ENCODE peak calls at places on chromosomes 4 and X, in nine cellular contexts. One of them, this sample, is unnamed.

GRCh38 chr4:156329779-156330178 is 376.1 kb upstream of the CTSO start:
- DNase-seq in left lobe of liver: no peak
- DNase-seq in neural crest cell: no peak
- DNase-seq in stimulated activated CD4-positive, alpha-beta T cell treated with anti-CD3 and anti-CD28 coated beads, Interleukin-15, amount 100 ng/mL, for 1 hour: no peak
- DNase-seq in occipital lobe: no peak
- DNase-seq in germinal center: no peak
- DNase-seq in GOT3: no peak
- DNase-seq in pons: peak
- DNase-seq in T1000: no peak
- DNase-seq in this sample: no peak

GRCh38 chr4:42080284-42080683 is 72.2 kb downstream of the BEND4 start:
- DNase-seq in left lobe of liver: no peak
- DNase-seq in neural crest cell: no peak
- DNase-seq in stimulated activated CD4-positive, alpha-beta T cell treated with anti-CD3 and anti-CD28 coated beads, Interleukin-15, amount 100 ng/mL, for 1 hour: no peak
- DNase-seq in occipital lobe: no peak
- DNase-seq in germinal center: no peak
- DNase-seq in GOT3: no peak
- DNase-seq in pons: no peak
- DNase-seq in T1000: no peak
- DNase-seq in this sample: no peak

GRCh38 chr4:53633608-53634007 is 42.3 kb upstream of the LNX1 start:
- DNase-seq in left lobe of liver: no peak
- DNase-seq in neural crest cell: no peak
- DNase-seq in stimulated activated CD4-positive, alpha-beta T cell treated with anti-CD3 and anti-CD28 coated beads, Interleukin-15, amount 100 ng/mL, for 1 hour: no peak
- DNase-seq in occipital lobe: no peak
- DNase-seq in germinal center: no peak
- DNase-seq in GOT3: no peak
- DNase-seq in pons: no peak
- DNase-seq in T1000: no peak
- DNase-seq in this sample: no peak

GRCh38 chrX:80808854-80809493 is 703 bp downstream of the BRWD3 start:
- DNase-seq in left lobe of liver: peak
- DNase-seq in neural crest cell: peak
- DNase-seq in stimulated activated CD4-positive, alpha-beta T cell treated with anti-CD3 and anti-CD28 coated beads, Interleukin-15, amount 100 ng/mL, for 1 hour: no peak
- DNase-seq in occipital lobe: peak
- DNase-seq in germinal center: no peak
- DNase-seq in GOT3: no peak
- DNase-seq in pons: peak
- DNase-seq in T1000: no peak
- DNase-seq in this sample: no peak

GRCh38 chrX:72061091-72061490 is 70.6 kb downstream of the RTL5 start:
- DNase-seq in left lobe of liver: no peak
- DNase-seq in neural crest cell: no peak
- DNase-seq in stimulated activated CD4-positive, alpha-beta T cell treated with anti-CD3 and anti-CD28 coated beads, Interleukin-15, amount 100 ng/mL, for 1 hour: no peak
- DNase-seq in occipital lobe: no peak
- DNase-seq in germinal center: no peak
- DNase-seq in GOT3: no peak
- DNase-seq in pons: no peak
- DNase-seq in T1000: no peak
- DNase-seq in this sample: no peak

GRCh38 chrX:53281321-53281822 is at the start of gene IQSEC2:
- DNase-seq in left lobe of liver: peak
- DNase-seq in neural crest cell: no peak
- DNase-seq in stimulated activated CD4-positive, alpha-beta T cell treated with anti-CD3 and anti-CD28 coated beads, Interleukin-15, amount 100 ng/mL, for 1 hour: no peak
- DNase-seq in occipital lobe: peak
- DNase-seq in germinal center: no peak
- DNase-seq in GOT3: peak
- DNase-seq in pons: peak
- DNase-seq in T1000: peak
- DNase-seq in this sample: peak

GRCh38 chrX:129845616-129846190 is 2.0 kb upstream of the ZDHHC9 start:
- DNase-seq in left lobe of liver: no peak
- DNase-seq in neural crest cell: no peak
- DNase-seq in stimulated activated CD4-positive, alpha-beta T cell treated with anti-CD3 and anti-CD28 coated beads, Interleukin-15, amount 100 ng/mL, for 1 hour: no peak
- DNase-seq in occipital lobe: no peak
- DNase-seq in germinal center: no peak
- DNase-seq in GOT3: no peak
- DNase-seq in pons: no peak
- DNase-seq in T1000: no peak
- DNase-seq in this sample: no peak

GRCh38 chr4:68021185-68021584 is 57.9 kb upstream of the TMPRSS11A start:
- DNase-seq in left lobe of liver: no peak
- DNase-seq in neural crest cell: no peak
- DNase-seq in stimulated activated CD4-positive, alpha-beta T cell treated with anti-CD3 and anti-CD28 coated beads, Interleukin-15, amount 100 ng/mL, for 1 hour: no peak
- DNase-seq in occipital lobe: no peak
- DNase-seq in germinal center: no peak
- DNase-seq in GOT3: no peak
- DNase-seq in pons: no peak
- DNase-seq in T1000: no peak
- DNase-seq in this sample: no peak

GRCh38 chr4:118338981-118339765 is 13.6 kb downstream of the PRSS12 start:
- DNase-seq in left lobe of liver: no peak
- DNase-seq in neural crest cell: no peak
- DNase-seq in stimulated activated CD4-positive, alpha-beta T cell treated with anti-CD3 and anti-CD28 coated beads, Interleukin-15, amount 100 ng/mL, for 1 hour: no peak
- DNase-seq in occipital lobe: no peak
- DNase-seq in germinal center: no peak
- DNase-seq in GOT3: no peak
- DNase-seq in pons: no peak
- DNase-seq in T1000: no peak
- DNase-seq in this sample: no peak

GRCh38 chr4:113169368-113169767 is 119.9 kb downstream of the ANK2 start:
- DNase-seq in left lobe of liver: no peak
- DNase-seq in neural crest cell: no peak
- DNase-seq in stimulated activated CD4-positive, alpha-beta T cell treated with anti-CD3 and anti-CD28 coated beads, Interleukin-15, amount 100 ng/mL, for 1 hour: no peak
- DNase-seq in occipital lobe: no peak
- DNase-seq in germinal center: no peak
- DNase-seq in GOT3: no peak
- DNase-seq in pons: no peak
- DNase-seq in T1000: no peak
- DNase-seq in this sample: no peak

GRCh38 chr4:77662396-77662795 is 56.8 kb downstream of the CXCL13 start:
- DNase-seq in left lobe of liver: no peak
- DNase-seq in neural crest cell: no peak
- DNase-seq in stimulated activated CD4-positive, alpha-beta T cell treated with anti-CD3 and anti-CD28 coated beads, Interleukin-15, amount 100 ng/mL, for 1 hour: no peak
- DNase-seq in occipital lobe: no peak
- DNase-seq in germinal center: no peak
- DNase-seq in GOT3: no peak
- DNase-seq in pons: no peak
- DNase-seq in T1000: no peak
- DNase-seq in this sample: no peak

GRCh38 chrX:23726196-23726595 is 16.9 kb downstream of the ACOT9 start:
- DNase-seq in left lobe of liver: no peak
- DNase-seq in neural crest cell: peak
- DNase-seq in stimulated activated CD4-positive, alpha-beta T cell treated with anti-CD3 and anti-CD28 coated beads, Interleukin-15, amount 100 ng/mL, for 1 hour: no peak
- DNase-seq in occipital lobe: no peak
- DNase-seq in germinal center: no peak
- DNase-seq in GOT3: no peak
- DNase-seq in pons: no peak
- DNase-seq in T1000: no peak
- DNase-seq in this sample: no peak

GRCh38 chr4:168679397-168680176 is 182.7 kb downstream of the PALLD start:
- DNase-seq in left lobe of liver: no peak
- DNase-seq in neural crest cell: no peak
- DNase-seq in stimulated activated CD4-positive, alpha-beta T cell treated with anti-CD3 and anti-CD28 coated beads, Interleukin-15, amount 100 ng/mL, for 1 hour: no peak
- DNase-seq in occipital lobe: no peak
- DNase-seq in germinal center: no peak
- DNase-seq in GOT3: no peak
- DNase-seq in pons: no peak
- DNase-seq in T1000: no peak
- DNase-seq in this sample: no peak

GRCh38 chrX:153794897-153795816 is 689 bp downstream of the SSR4 start:
- DNase-seq in left lobe of liver: no peak
- DNase-seq in neural crest cell: no peak
- DNase-seq in stimulated activated CD4-positive, alpha-beta T cell treated with anti-CD3 and anti-CD28 coated beads, Interleukin-15, amount 100 ng/mL, for 1 hour: peak
- DNase-seq in occipital lobe: no peak
- DNase-seq in germinal center: no peak
- DNase-seq in GOT3: no peak
- DNase-seq in pons: no peak
- DNase-seq in T1000: no peak
- DNase-seq in this sample: no peak

GRCh38 chr4:47010347-47011188 is 17.2 kb upstream of the GABRA4 start:
- DNase-seq in left lobe of liver: no peak
- DNase-seq in neural crest cell: no peak
- DNase-seq in stimulated activated CD4-positive, alpha-beta T cell treated with anti-CD3 and anti-CD28 coated beads, Interleukin-15, amount 100 ng/mL, for 1 hour: no peak
- DNase-seq in occipital lobe: no peak
- DNase-seq in germinal center: no peak
- DNase-seq in GOT3: no peak
- DNase-seq in pons: no peak
- DNase-seq in T1000: no peak
- DNase-seq in this sample: no peak